ENCODE peak calls at places on chromosome 1, in eight cellular contexts. I, G, V, O, W, N, M and J are unnamed samples.
A peak's percentile ranks its signal among the peaks of the same experiment; 100 is the strongest.

GRCh38 chr1:226223786-226224244 is 351 bp downstream of the MIXL1 start:
- ATAC-seq in V (peak; percentile 79), G (no peak), N (peak; percentile 78), W (peak; percentile 60), O (peak; percentile 72), M (peak; percentile 9), I (peak; percentile 51), J (peak; percentile 58)

GRCh38 chr1:186188004-186188539 is 187.0 kb downstream of the TPR start:
- ATAC-seq in I (no peak), W (no peak), V (peak; percentile 44), O (peak; percentile 75), N (peak; percentile 97), G (no peak), M (no peak), J (peak; percentile 90)

GRCh38 chr1:201573923-201574322 is 35.0 kb downstream of the NAV1 start:
- ATAC-seq in M (no peak), G (peak; percentile 61), I (no peak), O (no peak), V (no peak), N (no peak), W (no peak), J (no peak)

GRCh38 chr1:3753656-3754454 is 1.6 kb downstream of the CCDC27 start:
- ATAC-seq in W (no peak), N (no peak), V (no peak), O (no peak), I (no peak), M (no peak), G (no peak), J (no peak)

GRCh38 chr1:59261537-59261936 is 35.4 kb upstream of the FGGY start:
- ATAC-seq in I (no peak), N (no peak), V (no peak), M (no peak), G (peak; percentile 89), W (no peak), O (no peak), J (no peak)

GRCh38 chr1:113147073-113147625 is 74.2 kb downstream of the LRIG2 start:
- ATAC-seq in N (peak; percentile 66), V (peak; percentile 58), G (no peak), O (peak; percentile 33), M (peak; percentile 44), W (peak; percentile 31), I (no peak), J (no peak)

GRCh38 chr1:9744106-9744799 is 79.5 kb downstream of the CLSTN1 start:
- ATAC-seq in M (no peak), V (no peak), I (no peak), N (no peak), G (no peak), O (no peak), W (no peak), J (no peak)

GRCh38 chr1:96524100-96524499 is 197.5 kb upstream of the PTBP2 start:
- ATAC-seq in V (no peak), W (no peak), O (no peak), I (no peak), M (no peak), G (no peak), N (no peak), J (no peak)

GRCh38 chr1:243996223-243996622 is 54.9 kb upstream of the ZBTB18 start:
- ATAC-seq in V (no peak), W (no peak), G (no peak), I (no peak), M (no peak), N (no peak), O (no peak), J (no peak)

GRCh38 chr1:37662031-37662755 is 27.5 kb upstream of the RSPO1 start:
- ATAC-seq in W (no peak), N (no peak), I (no peak), O (no peak), M (no peak), V (no peak), G (no peak), J (no peak)

GRCh38 chr1:215287362-215287761 is 204.8 kb downstream of the KCNK2 start:
- ATAC-seq in I (no peak), O (no peak), V (no peak), M (no peak), G (no peak), N (no peak), W (no peak), J (no peak)

GRCh38 chr1:55478742-55479141 is 263.6 kb upstream of the USP24 start:
- ATAC-seq in I (no peak), V (no peak), O (no peak), G (no peak), M (peak; percentile 43), N (no peak), W (no peak), J (peak; percentile 29)

GRCh38 chr1:180674603-180675530 is 43.0 kb downstream of the XPR1 start:
- ATAC-seq in M (no peak), I (no peak), W (no peak), N (peak; percentile 59), V (no peak), O (no peak), G (no peak), J (no peak)

GRCh38 chr1:235077571-235078479 is 50.8 kb downstream of the TOMM20 start:
- ATAC-seq in G (no peak), M (no peak), O (peak; percentile 74), N (no peak), I (no peak), V (peak; percentile 80), W (no peak), J (no peak)

GRCh38 chr1:121408354-121408753 is 223.6 kb downstream of the SRGAP2C start:
- ATAC-seq in I (no peak), V (no peak), W (no peak), N (no peak), M (no peak), G (no peak), O (no peak), J (no peak)

GRCh38 chr1:185594786-185595410 is 139.3 kb upstream of the HMCN1 start:
- ATAC-seq in N (no peak), G (peak; percentile 58), O (no peak), I (no peak), W (no peak), V (no peak), M (no peak), J (no peak)

GRCh38 chr1:232211149-232211548 is 418.8 kb downstream of the SIPA1L2 start:
- ATAC-seq in I (no peak), M (peak; percentile 95), G (no peak), W (peak; percentile 100), O (peak; percentile 51), N (peak; percentile 71), V (peak; percentile 53), J (peak; percentile 51)

GRCh38 chr1:31830511-31830910 is 14.7 kb upstream of the SPOCD1 start:
- ATAC-seq in G (no peak), V (no peak), M (peak; percentile 57), N (no peak), W (no peak), O (no peak), I (no peak), J (no peak)

GRCh38 chr1:15455522-15455921 is 1.0 kb upstream of the CELA2A start:
- ATAC-seq in N (no peak), O (no peak), W (no peak), V (no peak), M (no peak), G (no peak), I (no peak), J (peak; percentile 47)

GRCh38 chr1:47679301-47679751 is 241.5 kb downstream of the FOXD2 start:
- ATAC-seq in G (peak; percentile 35), O (no peak), N (no peak), W (no peak), M (no peak), I (no peak), V (no peak), J (no peak)

GRCh38 chr1:167145965-167146364 is 52.1 kb downstream of the STYXL2 start:
- ATAC-seq in M (no peak), O (no peak), V (no peak), W (no peak), N (no peak), I (no peak), G (no peak), J (no peak)

GRCh38 chr1:82818596-82818995 is 1017.9 kb downstream of the ADGRL2 start:
- ATAC-seq in O (no peak), M (no peak), W (no peak), I (no peak), G (no peak), V (peak; percentile 39), N (no peak), J (no peak)

GRCh38 chr1:233547726-233548125 is 66.2 kb upstream of the KCNK1 start:
- ATAC-seq in I (no peak), G (no peak), O (no peak), V (no peak), N (no peak), W (no peak), M (no peak), J (no peak)

GRCh38 chr1:20601123-20601825 is 12.4 kb downstream of the CDA start:
- ATAC-seq in V (no peak), O (no peak), W (no peak), N (no peak), G (no peak), I (no peak), M (no peak), J (peak; percentile 4)

GRCh38 chr1:97093742-97094141 is 372.2 kb downstream of the PTBP2 start:
- ATAC-seq in N (peak; percentile 59), I (no peak), G (no peak), W (no peak), M (no peak), O (no peak), V (no peak), J (no peak)

GRCh38 chr1:174884001-174884400 is 115.7 kb upstream of the CACYBP start:
- ATAC-seq in V (no peak), O (no peak), N (no peak), M (no peak), I (no peak), G (no peak), W (no peak), J (no peak)

GRCh38 chr1:36458910-36459309 is 5.3 kb downstream of the MRPS15 start:
- ATAC-seq in O (peak; percentile 96), N (no peak), G (no peak), M (no peak), I (no peak), V (peak; percentile 94), W (no peak), J (peak; percentile 14)